ENCODE peak calls at places on chromosomes 1 and 21, in four cellular contexts. V is PC-3; E is CD4-positive, CD25-positive, alpha-beta regulatory T cell; X is adrenal gland. I is an unnamed sample.

GRCh38 chr1:214808845-214809460 is 206.0 kb downstream of the CENPF start:
- DNase-seq in E (no peak), V (peak; percentile 85), X (no peak), I (no peak)

GRCh38 chr21:25772680-25773079 is 37.9 kb downstream of the GABPA start:
- DNase-seq in X (no peak), E (no peak), V (peak; percentile 11), I (no peak)

GRCh38 chr1:61420243-61420642 is 304.7 kb downstream of the TM2D1 start:
- DNase-seq in E (no peak), X (no peak), V (no peak), I (no peak)

GRCh38 chr1:41870076-41870562 is 48.6 kb downstream of the HIVEP3 start:
- DNase-seq in X (no peak), V (peak; percentile 79), E (no peak), I (no peak)

GRCh38 chr1:165403835-165404482 is 41.0 kb downstream of the RXRG start:
- DNase-seq in X (no peak), V (peak; percentile 68), E (peak; percentile 39), I (peak; percentile 57)

GRCh38 chr1:203286161-203286984 is 18.9 kb upstream of the BTG2 start:
- DNase-seq in E (no peak), V (no peak), X (no peak), I (peak; percentile 63)

GRCh38 chr1:180150982-180151381 is 3.7 kb upstream of the QSOX1 start:
- DNase-seq in E (no peak), V (peak; percentile 35), X (no peak), I (no peak)

GRCh38 chr1:3217887-3218679 is 149.1 kb downstream of the PRDM16 start:
- DNase-seq in V (no peak), X (no peak), E (no peak), I (peak; percentile 38)

GRCh38 chr1:177820213-177820612 is 149.6 kb downstream of the SEC16B start:
- DNase-seq in E (no peak), V (no peak), X (no peak), I (no peak)

GRCh38 chr1:7962636-7963377 is 1.3 kb downstream of the PARK7 start:
- DNase-seq in V (no peak), X (no peak), E (no peak), I (no peak)

GRCh38 chr1:7961199-7962010 is at the start of gene PARK7:
- DNase-seq in X (peak; percentile 100), E (peak; percentile 99), V (peak; percentile 99), I (peak; percentile 100)

GRCh38 chr1:7962011-7962335 is 462 bp downstream of the PARK7 start:
- DNase-seq in V (no peak), X (no peak), E (no peak), I (no peak)

GRCh38 chr1:7960867-7961198 is 678 bp upstream of the PARK7 start:
- DNase-seq in X (no peak), E (no peak), V (no peak), I (no peak)

DNA sequence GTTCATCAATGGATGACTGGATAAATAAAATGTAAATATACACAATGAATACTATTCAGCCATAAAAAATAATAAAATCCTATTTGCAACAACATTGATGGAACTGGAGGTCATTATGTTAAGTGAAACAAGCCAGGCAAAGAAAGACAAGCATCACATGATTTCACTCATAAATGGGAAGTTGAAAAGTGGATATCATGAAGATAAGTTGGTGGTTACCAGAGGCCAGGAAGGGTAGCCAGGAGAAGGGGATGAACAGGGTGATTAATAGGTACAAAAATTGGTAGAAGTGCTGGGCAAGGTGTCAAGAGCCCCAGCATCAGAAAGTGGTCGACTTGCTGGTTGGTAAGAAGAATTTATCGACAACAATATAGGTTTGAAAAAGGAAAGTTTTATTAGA is 1.3 kb upstream of the PARK7 start:
- DNase-seq in V (no peak), X (no peak), E (no peak), I (no peak)
- H3K4me3 ChIP-seq in V (peak overlapping the region; percentile 91), X (no peak overlapping the region), E (peak overlapping the region; percentile 95), I (no peak overlapping the region)

DNA sequence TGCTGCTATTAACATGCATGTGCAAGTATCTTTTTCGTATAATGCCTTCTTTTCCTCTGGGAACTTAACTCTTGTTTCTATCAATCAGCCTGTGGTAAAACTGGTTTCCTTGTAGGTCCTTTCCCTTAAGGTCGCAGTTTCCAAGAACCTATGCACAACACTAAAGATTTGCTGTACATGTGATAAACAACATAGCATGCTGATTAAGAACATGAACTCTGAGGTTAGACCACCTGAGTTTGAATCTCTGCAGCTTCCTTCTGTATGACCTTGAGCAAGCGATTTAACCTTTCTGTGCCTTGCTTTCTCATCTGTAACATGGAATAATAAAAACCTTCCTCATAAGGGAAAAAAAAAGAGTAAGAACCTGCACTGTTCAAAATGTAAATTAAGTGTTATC is 186.4 kb downstream of the RYR2 start:
- DNase-seq in X (no peak), E (no peak), V (no peak), I (no peak)
- H3K4me1 ChIP-seq in X (no peaks in the 10 kb centered on the region), E (no peaks in the 10 kb centered on the region), V (no peaks in the 10 kb centered on the region), I (peaks cover 7% of the 10 kb centered on the region)

GRCh38 chr1:244325056-244325764 is 126.5 kb downstream of the ADSS2 start:
- DNase-seq in X (peak; percentile 31), E (peak; percentile 75), V (no peak), I (no peak)

GRCh38 chr1:244326757-244327156 is 125.0 kb downstream of the ADSS2 start:
- DNase-seq in X (no peak), E (no peak), V (peak; percentile 21), I (no peak)

GRCh38 chr1:244322791-244323521 is 128.8 kb downstream of the ADSS2 start:
- DNase-seq in V (peak; percentile 99), E (peak; percentile 72), X (peak; percentile 78), I (peak; percentile 71)

GRCh38 chr1:244322181-244322580 is 129.5 kb downstream of the ADSS2 start:
- DNase-seq in E (no peak), X (no peak), V (no peak), I (no peak)

GRCh38 chr1:244324176-244324883 is 127.4 kb downstream of the ADSS2 start:
- DNase-seq in E (no peak), V (no peak), X (no peak), I (no peak)
- H3K4me3 ChIP-seq in E (peak overlapping the region; percentile 55), V (no peak overlapping the region), X (no peak overlapping the region), I (no peak overlapping the region)

DNA sequence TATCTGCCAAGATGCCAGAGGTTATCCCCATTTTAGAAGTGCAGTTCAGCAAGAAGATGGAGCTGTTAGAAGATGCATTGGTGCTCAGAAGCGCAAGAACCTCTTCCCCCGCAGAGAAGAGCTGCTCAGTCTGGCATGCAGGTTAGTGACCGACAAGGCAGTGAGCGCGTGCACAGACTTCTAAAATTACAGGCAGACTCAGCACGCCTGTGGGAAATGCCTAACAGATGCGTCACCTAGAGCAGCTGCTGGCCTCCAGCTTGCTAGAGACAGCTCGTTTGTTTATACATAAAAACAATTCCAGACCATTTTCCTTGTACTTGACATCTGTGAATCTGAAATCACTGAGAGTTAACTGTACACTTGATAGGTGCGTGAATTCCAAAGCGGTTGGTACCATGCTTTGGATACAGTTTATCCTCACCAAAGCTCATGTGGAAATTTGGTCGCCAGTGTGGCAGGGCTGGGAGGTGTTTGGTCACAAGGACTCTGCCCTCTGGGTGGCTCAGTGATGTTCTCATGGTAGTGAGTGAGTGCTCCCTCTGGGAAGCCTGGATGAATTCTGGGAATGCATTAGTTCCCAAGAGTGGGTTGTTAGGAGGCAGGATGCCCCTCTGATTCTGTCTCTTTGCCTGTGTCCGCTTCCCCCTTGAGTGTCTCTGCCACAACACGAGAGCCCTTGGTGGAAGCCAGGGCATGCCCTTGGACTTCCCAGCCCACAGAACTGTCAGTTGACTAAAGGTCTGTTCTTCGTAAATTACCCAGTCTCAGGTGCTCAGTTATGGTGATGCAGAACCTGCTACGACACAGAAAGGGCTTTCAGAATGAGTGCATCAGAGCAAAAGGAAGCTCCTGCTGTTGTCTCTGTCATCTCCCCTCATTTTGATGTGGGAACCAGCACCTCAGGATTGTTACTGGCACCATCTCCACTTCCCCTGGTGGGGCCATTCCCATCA is 24.4 kb downstream of the SNAP47 start:
- DNase-seq in E (no peak), V (peak; percentile 99), X (no peak), I (no peak)
- H3K4me1 ChIP-seq in E (peaks cover 48% of the 10 kb centered on the region), V (peaks cover 54% of the 10 kb centered on the region), X (peaks cover 30% of the 10 kb centered on the region), I (peaks cover 17% of the 10 kb centered on the region)

DNA sequence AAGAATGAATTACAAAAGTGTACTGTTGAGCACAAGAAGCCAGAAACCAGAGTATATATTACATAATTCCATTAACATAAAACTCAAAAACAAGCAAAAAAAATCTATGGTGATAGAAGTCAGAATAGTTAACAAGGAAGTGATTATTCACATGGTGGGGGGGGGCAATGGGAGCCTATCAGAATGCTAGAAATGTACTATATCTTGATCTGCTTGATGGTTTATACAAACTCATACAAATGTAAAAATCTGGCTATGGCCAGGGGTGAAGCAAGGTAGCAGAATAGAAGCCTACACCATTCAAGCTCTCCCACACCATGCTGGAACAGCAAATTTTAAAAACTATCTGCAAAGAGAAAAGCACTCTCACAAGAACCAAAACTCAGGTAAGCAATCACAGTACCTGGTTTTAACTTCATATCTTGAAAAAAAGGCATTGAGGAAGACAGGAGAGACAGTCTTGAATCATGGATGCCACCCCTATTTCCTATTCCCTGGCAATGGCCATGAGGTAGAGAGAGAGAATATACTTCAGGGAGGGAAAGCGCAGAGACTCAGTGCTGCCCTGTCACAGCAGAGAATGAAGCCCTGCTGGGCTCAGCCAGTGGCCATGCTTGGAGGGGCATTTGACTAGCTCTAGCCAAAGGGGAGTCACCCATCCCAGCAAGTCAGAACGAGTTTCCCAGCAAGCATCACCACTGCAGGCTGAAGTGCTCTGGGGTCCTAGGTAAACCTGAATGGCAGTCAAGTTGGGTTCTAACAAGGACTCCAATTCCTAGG is 73.8 kb downstream of the CDC42BPA start:
- DNase-seq in X (no peak), V (no peak), E (no peak), I (no peak)
- H3K4me3 ChIP-seq in X (no peak overlapping the region), V (no peak overlapping the region), E (no peak overlapping the region), I (no peak overlapping the region)

GRCh38 chr1:14300991-14301703 is 297.3 kb upstream of the KAZN start:
- DNase-seq in X (no peak), V (no peak), E (no peak), I (no peak)
- H3K4me1 ChIP-seq in X (peaks cover 6% of the 10 kb centered on the region), V (peaks cover 9% of the 10 kb centered on the region), E (no peaks in the 10 kb centered on the region), I (peaks cover 30% of the 10 kb centered on the region)

DNA sequence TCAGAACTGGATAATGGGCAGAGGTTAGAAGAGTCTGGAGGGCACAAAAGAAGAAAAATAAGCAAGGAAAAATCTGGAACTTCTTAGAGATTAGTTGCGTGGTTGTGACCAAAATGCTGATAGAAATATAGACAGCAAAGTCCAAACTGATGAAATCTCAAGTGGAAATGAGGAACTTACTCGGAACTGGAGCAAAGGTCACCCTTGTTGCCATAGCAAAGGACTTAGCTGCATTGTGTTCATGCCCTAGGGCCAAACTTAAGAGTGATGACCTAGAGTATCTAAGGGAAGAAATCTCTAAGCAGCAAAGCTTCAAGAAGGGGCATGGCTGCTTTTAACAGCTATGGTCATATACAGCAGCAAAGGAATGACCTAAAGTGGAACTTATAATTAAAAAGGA is 180.0 kb downstream of the TTLL7 start:
- DNase-seq in X (peak; percentile 30), E (no peak), V (no peak), I (no peak)
- H3K4me3 ChIP-seq in X (no peak overlapping the region), E (no peak overlapping the region), V (no peak overlapping the region), I (no peak overlapping the region)

GRCh38 chr1:49200738-49201137 is 424.0 kb upstream of the BEND5 start:
- DNase-seq in E (no peak), V (no peak), X (no peak), I (no peak)
- H3K4me1 ChIP-seq in E (no peaks in the 10 kb centered on the region), V (peaks cover 4% of the 10 kb centered on the region), X (no peaks in the 10 kb centered on the region), I (no peaks in the 10 kb centered on the region)

GRCh38 chr21:14895792-14896191 is 169.0 kb downstream of the NRIP1 start:
- DNase-seq in V (no peak), E (no peak), X (no peak), I (no peak)
- H3K4me3 ChIP-seq in V (no peak overlapping the region), E (no peak overlapping the region), X (no peak overlapping the region), I (no peak overlapping the region)

I was measured in thyroid gland.